ENCODE peak calls at places on chromosomes 13 and 19, in ten cellular contexts. W, C, H, I, S, J, K, D, T and U are unnamed samples.
A peak's percentile ranks its signal among the peaks of the same experiment; 100 is the strongest.

GRCh38 chr19:34104099-34104498 is 68.2 kb upstream of the LSM14A start:
- DNase-seq in W (no peak), C (no peak), H (no peak), I (no peak), S (no peak), J (no peak), K (no peak), D (no peak), T (no peak), U (no peak)

GRCh38 chr19:28420731-28421550 is 792.0 kb downstream of the UQCRFS1 start:
- DNase-seq in W (no peak), C (peak; percentile 12), H (no peak), I (no peak), S (no peak), J (no peak), K (no peak), D (no peak), T (no peak), U (no peak)

GRCh38 chr19:20640023-20640422 is 21.3 kb downstream of the ZNF626 start:
- DNase-seq in W (no peak), C (no peak), H (no peak), I (no peak), S (no peak), J (no peak), K (no peak), D (no peak), T (no peak), U (no peak)

GRCh38 chr19:4449826-4450075 is 7.8 kb downstream of the UBXN6 start:
- DNase-seq in W (no peak), C (no peak), H (no peak), I (no peak), S (no peak), J (no peak), K (no peak), D (no peak), T (no peak), U (no peak)

GRCh38 chr13:54367639-54368271 is 1339.1 kb downstream of the OLFM4 start:
- DNase-seq in W (no peak), C (no peak), H (no peak), I (no peak), S (no peak), J (no peak), K (no peak), D (no peak), T (no peak), U (no peak)

GRCh38 chr19:30689474-30689873 is 317.3 kb downstream of the ZNF536 start:
- DNase-seq in W (no peak), C (no peak), H (no peak), I (no peak), S (no peak), J (no peak), K (no peak), D (no peak), T (no peak), U (no peak)

GRCh38 chr19:55370305-55370988 is at the start of gene IL11:
- DNase-seq in W (no peak), C (peak; percentile 51), H (no peak), I (no peak), S (peak; percentile 59), J (no peak), K (no peak), D (no peak), T (no peak), U (no peak)

GRCh38 chr13:98254541-98254940 is 77.5 kb upstream of the RNF113B start:
- DNase-seq in W (no peak), C (peak; percentile 84), H (no peak), I (no peak), S (no peak), J (no peak), K (no peak), D (no peak), T (no peak), U (no peak)

GRCh38 chr13:60227168-60227567 is 63.4 kb upstream of the DIAPH3 start:
- DNase-seq in W (no peak), C (peak; percentile 3), H (no peak), I (no peak), S (no peak), J (no peak), K (no peak), D (no peak), T (no peak), U (no peak)

GRCh38 chr13:60230593-60230992 is 66.9 kb upstream of the DIAPH3 start:
- DNase-seq in W (no peak), C (no peak), H (peak; percentile 56), I (no peak), S (peak; percentile 24), J (no peak), K (no peak), D (no peak), T (no peak), U (no peak)

GRCh38 chr13:60229708-60230272 is 66.1 kb upstream of the DIAPH3 start:
- DNase-seq in W (no peak), C (no peak), H (no peak), I (no peak), S (peak; percentile 10), J (no peak), K (no peak), D (no peak), T (no peak), U (no peak)

GRCh38 chr13:60221581-60221980 is 57.9 kb upstream of the DIAPH3 start:
- DNase-seq in W (no peak), C (no peak), H (no peak), I (no peak), S (no peak), J (no peak), K (no peak), D (no peak), T (no peak), U (no peak)

DNA sequence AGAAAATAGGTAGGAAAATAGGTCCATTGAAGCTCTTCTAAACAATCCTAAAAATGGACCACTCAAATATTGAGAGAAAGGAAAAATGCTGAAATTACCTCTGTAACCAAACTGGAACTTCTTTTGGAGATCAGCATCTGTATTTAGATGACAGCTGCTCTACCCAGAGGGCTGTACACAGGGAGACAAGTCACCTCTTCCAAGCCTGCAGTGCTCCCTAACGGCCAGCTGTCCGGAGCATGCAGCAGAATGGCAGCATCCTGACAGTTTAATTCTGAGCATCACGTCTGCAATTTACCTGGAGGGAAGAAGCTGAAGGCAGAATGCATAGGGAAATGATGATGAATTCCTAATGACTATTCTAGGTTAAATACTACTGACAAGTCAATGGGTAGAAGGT is 62.8 kb upstream of the DIAPH3 start:
- DNase-seq in W (no peak), C (peak; percentile 35), H (peak; percentile 53), I (no peak), S (peak; percentile 43), J (no peak), K (no peak), D (no peak), T (peak; percentile 13), U (no peak)
- TF ChIP-seq CTCF in W (no peak), C (peak; percentile 37), H (peak; percentile 56), I (peak; percentile 46), S (peak; percentile 50), J (no peak), K (no peak), D (no peak), T (no peak), U (peak; percentile 72)

DNA sequence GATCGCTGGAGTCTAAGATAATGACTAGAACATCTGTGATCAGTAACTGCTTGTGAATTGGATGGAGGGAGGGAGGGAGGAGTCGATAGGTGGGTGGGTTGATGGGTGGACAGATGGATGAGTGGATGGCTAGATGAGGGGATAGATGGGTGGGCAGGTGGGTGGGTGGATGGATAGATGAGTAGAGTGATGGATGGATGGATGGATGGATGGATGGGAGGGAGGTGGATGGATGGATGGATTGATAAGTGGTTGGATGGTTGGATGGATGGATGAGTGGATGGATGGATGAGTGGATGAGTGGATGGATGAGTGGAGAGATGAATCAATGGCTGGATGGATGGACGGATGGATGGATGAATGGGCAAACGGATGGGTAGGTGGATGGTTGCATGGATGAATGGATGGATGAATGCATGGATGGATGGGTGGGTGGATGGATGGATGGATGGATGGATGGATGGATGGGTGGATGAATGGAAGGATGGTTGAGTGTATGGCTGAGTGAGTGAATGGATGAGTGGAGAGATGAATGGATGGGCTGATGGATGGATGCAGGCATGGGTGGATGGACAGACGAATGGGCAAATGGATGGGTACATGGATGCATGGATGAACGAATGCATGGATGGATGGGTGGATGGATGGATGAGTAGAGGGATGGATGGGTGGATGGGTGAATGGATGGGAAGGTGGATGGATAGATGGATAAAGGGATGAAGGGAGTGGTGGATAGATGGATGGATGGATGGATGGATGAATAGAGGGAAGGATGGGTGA is 44.0 kb upstream of the NFIC start:
- DNase-seq in W (no peak), C (no peak), H (no peak), I (no peak), S (no peak), J (no peak), K (no peak), D (no peak), T (no peak), U (no peak)
- TF ChIP-seq CTCF in W (no peak), C (no peak), H (no peak), I (no peak), S (no peak), J (no peak), K (no peak), D (no peak), T (no peak), U (no peak)

DNA sequence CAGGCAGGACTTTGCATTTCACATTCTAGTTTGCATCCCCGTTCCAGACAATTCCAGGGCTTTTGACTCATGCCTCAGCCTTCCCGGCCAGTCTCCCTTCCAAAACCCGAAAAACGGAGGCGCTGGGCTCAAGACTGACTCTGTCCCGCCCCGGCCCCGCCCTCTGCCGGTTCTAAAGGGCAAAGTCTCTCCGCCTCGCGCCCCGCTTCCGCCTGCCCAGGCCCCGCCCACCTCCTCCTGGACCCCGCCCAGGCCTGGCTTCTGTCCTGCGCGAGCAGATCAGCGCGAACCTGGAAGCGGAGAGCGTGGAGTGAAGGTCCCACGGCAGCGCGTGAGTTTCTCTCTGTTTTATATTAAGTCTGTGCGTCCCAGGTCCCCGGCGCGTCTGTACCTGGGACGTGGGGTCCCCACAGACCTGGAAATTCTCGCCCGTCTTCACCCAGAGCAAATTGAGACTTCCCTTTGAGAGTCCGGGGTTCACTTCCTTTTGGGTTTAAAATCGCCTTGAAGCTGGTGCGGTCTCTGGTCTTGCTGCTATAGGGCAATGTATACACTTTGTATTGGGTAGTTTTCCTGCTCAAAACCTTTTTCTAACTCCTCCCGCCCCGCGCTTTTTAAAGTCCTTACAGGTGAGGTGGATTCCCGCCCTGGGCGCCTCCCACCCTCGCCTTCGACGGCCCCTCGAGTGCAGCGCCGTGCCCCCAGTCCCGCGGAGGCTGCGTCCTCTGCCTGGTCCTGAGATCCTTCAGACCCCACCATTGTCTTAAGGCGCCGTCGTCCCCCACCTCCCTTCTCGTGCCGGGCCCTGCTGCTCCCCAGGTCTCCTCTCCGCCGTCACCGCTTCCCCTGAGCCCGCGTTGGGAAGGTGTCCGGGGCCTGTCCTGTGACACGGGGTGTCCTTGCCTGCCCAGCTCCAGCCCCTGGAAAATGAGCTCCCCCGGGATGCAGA is 31.2 kb downstream of the ZNF701 start:
- DNase-seq in W (peak; percentile 76), C (peak; percentile 86), H (peak; percentile 91), I (peak; percentile 93), S (peak; percentile 97), J (peak; percentile 95), K (peak; percentile 97), D (peak; percentile 91), T (peak; percentile 98), U (peak; percentile 56)
- TF ChIP-seq CTCF in W (no peak), C (peak; percentile 10), H (peak; percentile 44), I (peak; percentile 56), S (peak; percentile 13), J (no peak), K (no peak), D (peak; percentile 57), T (peak; percentile 42), U (peak; percentile 10)

DNA sequence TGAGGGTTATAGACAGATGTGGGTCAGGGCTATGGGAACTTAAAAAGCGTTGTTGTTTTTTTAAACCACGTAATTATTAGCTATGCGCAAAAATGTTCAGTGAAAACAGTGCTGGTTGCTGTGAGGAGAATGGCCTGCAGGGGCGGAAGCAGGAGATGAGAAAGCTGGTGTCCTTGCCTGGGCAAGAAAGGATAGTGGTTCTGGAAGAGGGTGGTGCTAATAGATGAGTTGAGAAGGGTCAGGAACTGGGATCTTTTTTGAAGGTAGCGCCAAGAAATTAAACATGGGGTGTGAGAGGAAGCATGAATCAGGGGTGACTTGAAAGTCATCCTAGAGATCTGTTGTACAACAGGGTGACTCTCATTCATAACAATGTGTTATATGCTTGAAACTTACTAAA is 4.8 kb upstream of the SMG9 start:
- DNase-seq in W (no peak), C (peak; percentile 88), H (peak; percentile 43), I (no peak), S (no peak), J (no peak), K (no peak), D (no peak), T (no peak), U (no peak)
- TF ChIP-seq CTCF in W (peak; percentile 14), C (peak; percentile 68), H (peak; percentile 77), I (peak; percentile 53), S (no peak), J (no peak), K (no peak), D (no peak), T (no peak), U (no peak)